ENCODE peak calls at places on chromosomes 12 and 14, in four cellular contexts. L is endodermal cell, M is HFF-Myc, Y is tibial nerve. H is an unnamed sample.

GRCh38 chr14:22973217-22974032 is 8.9 kb downstream of the AJUBA start:
- DNase-seq in Y (peak; percentile 68), L (peak; percentile 80), M (no peak), H (no peak)

GRCh38 chr12:31634620-31635019 is 24.9 kb upstream of the ETFBKMT start:
- DNase-seq in Y (no peak), M (no peak), L (no peak), H (no peak)

GRCh38 chr12:238736-239398 is 23.8 kb downstream of the SLC6A13 start:
- DNase-seq in M (no peak), Y (no peak), L (no peak), H (no peak)

GRCh38 chr14:80269338-80269935 is 58.1 kb upstream of the DIO2 start:
- DNase-seq in Y (no peak), M (no peak), L (no peak), H (no peak)

GRCh38 chr12:77617818-77618217 is 212.9 kb upstream of the NAV3 start:
- DNase-seq in L (no peak), Y (no peak), M (no peak), H (no peak)

GRCh38 chr12:45834809-45835208 is 105.3 kb downstream of the ARID2 start:
- DNase-seq in M (no peak), L (no peak), Y (no peak), H (no peak)

GRCh38 chr12:88011755-88012154 is 17.4 kb downstream of the C12orf50 start:
- DNase-seq in Y (no peak), L (no peak), M (no peak), H (no peak)

GRCh38 chr14:80491131-80491530 is 279.8 kb upstream of the DIO2 start:
- DNase-seq in Y (peak; percentile 43), L (peak; percentile 69), M (peak; percentile 31), H (no peak)

GRCh38 chr12:49789992-49790391 is 38.2 kb downstream of the NCKAP5L start:
- DNase-seq in L (peak; percentile 91), Y (no peak), M (no peak), H (no peak)

GRCh38 chr12:76719171-76719631 is 44.7 kb upstream of the ZDHHC17 start:
- DNase-seq in L (peak; percentile 69), M (no peak), Y (no peak), H (no peak)

GRCh38 chr12:57208946-57209282 is 7.7 kb upstream of the NXPH4 start:
- DNase-seq in L (no peak), M (no peak), Y (no peak), H (no peak)

GRCh38 chr12:9909724-9910123 is 22.4 kb downstream of the CLEC2A start:
- DNase-seq in M (no peak), L (no peak), Y (no peak), H (no peak)

GRCh38 chr12:32949815-32950214 is 53.2 kb upstream of the PKP2 start:
- DNase-seq in M (no peak), L (peak; percentile 56), Y (no peak), H (no peak)

GRCh38 chr14:99037777-99038176 is 234.2 kb downstream of the BCL11B start:
- DNase-seq in L (peak; percentile 77), Y (no peak), M (no peak), H (no peak)

GRCh38 chr12:81386101-81386500 is 308.2 kb downstream of the ACSS3 start:
- DNase-seq in L (no peak), M (no peak), Y (no peak), H (no peak)

GRCh38 chr12:68454855-68455254 is 122.7 kb upstream of the MDM1 start:
- DNase-seq in M (no peak), L (no peak), Y (no peak), H (no peak)

GRCh38 chr14:44712095-44712822 is 205.2 kb upstream of the FSCB start:
- DNase-seq in Y (no peak), M (no peak), L (peak; percentile 47), H (no peak)

GRCh38 chr14:88614218-88614907 is 51.5 kb downstream of the ZC3H14 start:
- DNase-seq in Y (no peak), M (no peak), L (no peak), H (no peak)

GRCh38 chr12:109329710-109330109 is 18.0 kb upstream of the MYO1H start:
- DNase-seq in L (no peak), Y (no peak), M (no peak), H (no peak)

GRCh38 chr12:53254816-53255545 is 13.1 kb upstream of the ESPL1 start:
- DNase-seq in L (no peak), M (no peak), Y (no peak), H (no peak)

GRCh38 chr14:93219103-93219726 is 12.2 kb downstream of the UBR7 start:
- DNase-seq in L (peak; percentile 70), Y (peak; percentile 26), M (no peak), H (no peak)

DNA sequence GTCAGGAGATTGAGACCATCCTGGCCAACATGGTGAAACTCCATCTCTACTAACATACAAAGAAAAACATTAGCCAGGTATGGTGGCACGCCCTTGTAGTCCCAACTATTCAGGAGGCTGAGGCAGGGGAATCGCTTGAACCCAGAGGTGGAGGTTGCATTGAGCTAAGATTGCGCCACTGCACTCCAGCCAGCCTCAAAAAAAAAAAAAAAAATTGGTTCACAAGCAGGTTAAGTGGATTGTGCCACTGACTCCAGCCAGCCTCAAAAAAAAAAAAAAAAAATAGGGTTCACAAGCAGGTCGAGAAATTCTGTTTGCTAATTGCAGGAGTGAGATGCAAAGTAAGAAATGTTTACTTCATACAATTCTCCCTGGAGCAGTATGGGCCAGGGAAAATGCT is 6.1 kb downstream of the EDDM3B start:
- DNase-seq in Y (no peak), L (no peak), M (no peak), H (no peak)
- H3K4me3 ChIP-seq in Y (no peak overlapping the region), L (peak overlapping the region; percentile 47), M (no peak overlapping the region), H (no peak overlapping the region)

GRCh38 chr12:113467154-113467513 is 4.5 kb downstream of the LHX5 start:
- DNase-seq in L (no peak), Y (no peak), M (no peak), H (no peak)

GRCh38 chr12:113466770-113467153 is 4.9 kb downstream of the LHX5 start:
- DNase-seq in L (no peak), Y (no peak), M (no peak), H (no peak)

GRCh38 chr12:113469224-113469652 is 2.4 kb downstream of the LHX5 start:
- DNase-seq in Y (no peak), L (no peak), M (no peak), H (no peak)

GRCh38 chr12:113468365-113469223 is 3.1 kb downstream of the LHX5 start:
- DNase-seq in L (peak; percentile 68), Y (no peak), M (no peak), H (no peak)

DNA sequence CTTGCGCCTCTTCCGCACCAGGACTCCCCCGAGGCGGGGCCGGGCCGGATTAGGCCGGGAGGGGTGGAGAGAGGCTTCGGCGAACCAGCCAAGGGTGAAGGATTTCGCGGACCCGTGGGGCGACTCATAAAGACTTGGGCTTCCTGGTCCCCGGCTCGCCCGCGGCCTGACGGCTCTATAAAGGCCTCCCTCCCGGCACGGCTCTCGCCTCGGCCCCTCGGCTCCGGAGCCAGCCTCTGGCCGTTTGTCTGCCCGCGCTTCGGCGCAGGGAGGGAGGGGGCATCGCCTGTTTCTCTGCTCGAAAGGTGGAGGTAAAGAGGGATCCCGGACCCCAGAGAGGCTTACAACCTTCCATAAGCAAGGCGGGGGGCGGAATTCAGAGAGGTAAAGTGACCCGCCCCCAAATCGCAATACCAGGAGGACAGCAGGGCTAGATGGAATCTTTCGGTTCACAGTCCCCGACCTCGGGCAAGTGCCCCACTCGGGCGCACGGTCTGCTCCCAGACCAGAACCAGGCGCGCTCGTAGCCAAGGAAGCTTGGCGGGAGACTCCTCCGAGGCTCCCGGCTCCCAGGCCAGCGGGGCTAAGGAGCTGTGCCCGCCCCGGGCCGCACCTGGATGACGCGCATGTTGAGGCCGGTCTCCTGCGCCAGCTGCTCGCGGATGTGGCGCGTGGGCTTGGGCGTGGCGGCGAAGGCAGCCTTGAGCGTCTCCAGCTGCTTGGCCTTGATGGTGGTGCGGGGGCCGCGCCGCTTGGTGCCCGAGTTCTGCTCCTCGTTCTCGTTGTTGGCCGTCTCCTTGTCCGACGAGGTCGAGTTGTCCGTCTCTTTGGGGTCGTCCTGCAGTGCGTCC is 3.9 kb downstream of the LHX5 start:
- DNase-seq in M (no peak), L (peak; percentile 87), Y (no peak), H (no peak)
- H3K4me3 ChIP-seq in M (peak overlapping the region; percentile 18), L (peak overlapping the region; percentile 74), Y (peak overlapping the region; percentile 17), H (peak overlapping the region; percentile 69)

GRCh38 chr14:74886001-74886400 is 4.3 kb downstream of the DLST start:
- DNase-seq in Y (peak; percentile 52), L (peak; percentile 75), M (peak; percentile 91), H (no peak)
- H3K4me3 ChIP-seq in Y (no peak overlapping the region), L (no peak overlapping the region), M (peak overlapping the region; percentile 3), H (no peak overlapping the region)

GRCh38 chr12:132327351-132328171 is 1.8 kb downstream of the GALNT9 start:
- DNase-seq in M (peak; percentile 37), L (no peak), Y (peak; percentile 48), H (no peak)

GRCh38 chr12:132329739-132330548 is 555 bp upstream of the GALNT9 start:
- DNase-seq in Y (no peak), M (no peak), L (peak; percentile 78), H (no peak)

GRCh38 chr12:132326646-132327045 is 2.7 kb downstream of the GALNT9 start:
- DNase-seq in Y (no peak), L (no peak), M (no peak), H (no peak)

GRCh38 chr12:132329036-132329738 is at the start of gene GALNT9:
- DNase-seq in L (peak; percentile 92), M (no peak), Y (no peak), H (no peak)

GRCh38 chr12:132328282-132329029 is 933 bp downstream of the GALNT9 start:
- DNase-seq in M (no peak), Y (no peak), L (no peak), H (no peak)
- H3K4me3 ChIP-seq in M (no peak overlapping the region), Y (no peak overlapping the region), L (no peak overlapping the region), H (no peak overlapping the region)

GRCh38 chr14:34059037-34059924 is 108.4 kb upstream of the EGLN3 start:
- DNase-seq in Y (no peak), L (no peak), M (no peak), H (no peak)
- H3K4me3 ChIP-seq in Y (peak overlapping the region; percentile 48), L (peak overlapping the region; percentile 79), M (peak overlapping the region; percentile 36), H (peak overlapping the region; percentile 76)

GRCh38 chr14:49970474-49971147 is 77.7 kb downstream of the ARF6 start:
- DNase-seq in Y (peak; percentile 52), L (no peak), M (no peak), H (no peak)
- H3K4me3 ChIP-seq in Y (no peak overlapping the region), L (no peak overlapping the region), M (no peak overlapping the region), H (peak overlapping the region; percentile 36)

GRCh38 chr12:115837220-115837619 is 440.3 kb downstream of the MED13L start:
- DNase-seq in Y (no peak), L (no peak), M (no peak), H (no peak)

GRCh38 chr12:115838952-115839351 is 438.5 kb downstream of the MED13L start:
- DNase-seq in M (no peak), Y (no peak), L (peak; percentile 1), H (no peak)

GRCh38 chr12:115840159-115840558 is 437.3 kb downstream of the MED13L start:
- DNase-seq in Y (no peak), L (peak; percentile 31), M (no peak), H (no peak)

GRCh38 chr12:115833704-115834103 is 443.8 kb downstream of the MED13L start:
- DNase-seq in L (no peak), M (no peak), Y (no peak), H (no peak)

DNA sequence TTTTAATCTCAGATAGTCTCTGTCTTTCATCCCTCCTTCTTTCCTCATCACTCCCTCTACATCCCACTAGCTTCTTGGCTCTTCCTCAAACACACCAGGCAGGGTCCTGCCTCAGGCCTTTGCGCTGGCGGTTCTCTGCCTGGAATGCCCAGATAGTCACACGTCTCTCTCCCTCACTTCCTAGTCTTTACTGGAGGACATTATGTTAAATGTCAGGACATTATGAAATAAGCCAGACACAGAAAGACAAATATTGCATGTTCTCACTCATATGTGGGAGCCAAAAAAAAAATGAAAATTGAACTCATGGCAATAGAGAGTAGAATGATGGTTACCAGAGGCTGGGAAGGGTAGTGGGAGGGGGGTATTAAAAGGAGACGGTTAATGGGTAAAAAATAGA is 442.0 kb downstream of the MED13L start:
- DNase-seq in L (no peak), Y (no peak), M (no peak), H (no peak)
- H3K4me3 ChIP-seq in L (no peak overlapping the region), Y (no peak overlapping the region), M (no peak overlapping the region), H (no peak overlapping the region)